ENCODE peak calls at places on chromosomes 11 and 22, in seven cellular contexts. Z is RWPE1; J is osteocyte; N is right cardiac atrium; Q is left ventricle myocardium inferior; O is GM12878; K is activated CD4-positive, CD25-positive, alpha-beta regulatory T cell treated with anti-CD3 and anti-CD28 coated beads, Interleukin-2, amount 50 U/mL, for 16 hours. M is an unnamed sample.

GRCh38 chr11:9293646-9294045 is 20.7 kb downstream of the TMEM41B start:
- DNase-seq in Z (no peak), J (peak; percentile 51), N (no peak), Q (no peak), O (no peak), K (no peak), M (no peak)

GRCh38 chr22:22578702-22579424 is 19.8 kb upstream of the PRAME start:
- DNase-seq in Z (peak; percentile 25), J (no peak), N (peak; percentile 23), Q (peak; percentile 40), O (no peak), K (no peak), M (no peak)

GRCh38 chr11:88410056-88410455 is 72.5 kb upstream of the CTSC start:
- DNase-seq in Z (no peak), J (no peak), N (no peak), Q (no peak), O (no peak), K (no peak), M (no peak)

GRCh38 chr22:23695141-23695540 is 4.3 kb downstream of the RGL4 start:
- DNase-seq in Z (no peak), J (no peak), N (no peak), Q (no peak), O (no peak), K (no peak), M (no peak)

GRCh38 chr11:69307421-69307820 is 13.5 kb downstream of the MYEOV start:
- DNase-seq in Z (no peak), J (no peak), N (no peak), Q (no peak), O (no peak), K (no peak), M (no peak)

GRCh38 chr11:125082611-125083311 is 19.7 kb downstream of the SLC37A2 start:
- DNase-seq in Z (peak; percentile 87), J (peak; percentile 77), N (no peak), Q (no peak), O (no peak), K (no peak), M (no peak)

GRCh38 chr22:39725351-39726035 is 154.9 kb downstream of the CACNA1I start:
- DNase-seq in Z (no peak), J (peak; percentile 72), N (no peak), Q (no peak), O (no peak), K (no peak), M (no peak)

GRCh38 chr11:11491589-11491988 is 130.2 kb downstream of the GALNT18 start:
- DNase-seq in Z (no peak), J (no peak), N (no peak), Q (no peak), O (no peak), K (no peak), M (no peak)

GRCh38 chr11:114075891-114076441 is 16.5 kb downstream of the ZBTB16 start:
- DNase-seq in Z (no peak), J (no peak), N (peak; percentile 71), Q (no peak), O (no peak), K (no peak), M (no peak)

GRCh38 chr11:33040127-33040861 is 922 bp downstream of the TCP11L1 start:
- DNase-seq in Z (peak; percentile 49), J (no peak), N (no peak), Q (no peak), O (no peak), K (no peak), M (no peak)

GRCh38 chr11:125871391-125872137 is 15.9 kb upstream of the HYLS1 start:
- DNase-seq in Z (peak; percentile 13), J (no peak), N (no peak), Q (no peak), O (no peak), K (no peak), M (no peak)

GRCh38 chr11:33773399-33774355 is 643 bp downstream of the FBXO3 start:
- DNase-seq in Z (peak; percentile 26), J (peak; percentile 85), N (no peak), Q (no peak), O (no peak), K (peak; percentile 10), M (peak; percentile 40)

GRCh38 chr11:8586184-8586583 is 7.8 kb downstream of the STK33 start:
- DNase-seq in Z (no peak), J (no peak), N (no peak), Q (no peak), O (no peak), K (no peak), M (no peak)

GRCh38 chr11:86162257-86162656 is 82.3 kb upstream of the EED start:
- DNase-seq in Z (no peak), J (no peak), N (no peak), Q (peak; percentile 34), O (no peak), K (no peak), M (no peak)

GRCh38 chr11:115164774-115165173 is 339.4 kb downstream of the CADM1 start:
- DNase-seq in Z (no peak), J (no peak), N (no peak), Q (no peak), O (no peak), K (no peak), M (no peak)

GRCh38 chr11:61797263-61797944 is 4.7 kb downstream of the FEN1 start:
- DNase-seq in Z (peak; percentile 62), J (peak; percentile 87), N (peak; percentile 83), Q (peak; percentile 74), O (peak; percentile 52), K (peak; percentile 54), M (peak; percentile 91)

GRCh38 chr11:2531987-2532703 is 87.3 kb downstream of the KCNQ1 start:
- DNase-seq in Z (no peak), J (no peak), N (peak; percentile 60), Q (peak; percentile 20), O (no peak), K (no peak), M (no peak)

GRCh38 chr11:104451193-104451592 is 287.2 kb upstream of the PDGFD start:
- DNase-seq in Z (no peak), J (no peak), N (no peak), Q (peak; percentile 40), O (no peak), K (no peak), M (no peak)

GRCh38 chr11:126419801-126420729 is 64.6 kb downstream of the ST3GAL4 start:
- DNase-seq in Z (no peak), J (no peak), N (no peak), Q (no peak), O (peak; percentile 60), K (no peak), M (peak; percentile 58)

GRCh38 chr22:49349841-49350381 is 477.8 kb downstream of the BRD1 start:
- DNase-seq in Z (no peak), J (no peak), N (no peak), Q (no peak), O (no peak), K (no peak), M (no peak)

GRCh38 chr11:6992026-6992425 is 28.1 kb downstream of the ZNF214 start:
- DNase-seq in Z (no peak), J (no peak), N (no peak), Q (no peak), O (no peak), K (no peak), M (no peak)

GRCh38 chr11:420911-421321 is 6.1 kb upstream of the SIGIRR start:
- DNase-seq in Z (no peak), J (no peak), N (no peak), Q (no peak), O (no peak), K (no peak), M (no peak)

GRCh38 chr11:103619480-103619879 is 417.0 kb upstream of the DDI1 start:
- DNase-seq in Z (no peak), J (no peak), N (no peak), Q (no peak), O (no peak), K (no peak), M (no peak)

GRCh38 chr11:2449548-2450320 is 4.9 kb downstream of the KCNQ1 start:
- DNase-seq in Z (no peak), J (no peak), N (no peak), Q (no peak), O (no peak), K (no peak), M (no peak)

GRCh38 chr11:132632641-132633124 is 899.6 kb downstream of the OPCML start:
- DNase-seq in Z (peak; percentile 60), J (no peak), N (no peak), Q (no peak), O (no peak), K (no peak), M (no peak)

M was measured in globus pallidus.